ENCODE peak calls at places on chromosomes 1 and 21, in five cellular contexts. H is stomach, Z is sigmoid colon, R is tibial nerve, X is transverse colon. E is an unnamed sample.

GRCh38 chr21:38619865-38620513 is 121.7 kb upstream of the ERG start:
- DNase-seq in Z (no peak), X (no peak), R (peak; percentile 17), H (no peak), E (no peak)

GRCh38 chr1:220797553-220797952 is 10.8 kb downstream of the MTARC1 start:
- DNase-seq in H (no peak), R (no peak), Z (no peak), X (no peak), E (no peak)

GRCh38 chr1:111802110-111802509 is 46.4 kb downstream of the DDX20 start:
- DNase-seq in H (no peak), Z (no peak), X (no peak), R (no peak), E (no peak)

GRCh38 chr21:37874904-37875780 is 41.1 kb downstream of the KCNJ6 start:
- DNase-seq in Z (no peak), X (no peak), R (no peak), H (no peak), E (no peak)

GRCh38 chr21:36145259-36145658 is 10.4 kb downstream of the CBR3 start:
- DNase-seq in R (no peak), X (no peak), Z (no peak), H (no peak), E (no peak)

GRCh38 chr1:85952460-85952859 is 204.1 kb downstream of the COL24A1 start:
- DNase-seq in H (no peak), Z (no peak), X (no peak), R (no peak), E (no peak)

GRCh38 chr1:77905603-77906002 is 17.2 kb downstream of the NEXN start:
- DNase-seq in H (no peak), R (no peak), X (no peak), Z (no peak), E (no peak)

GRCh38 chr1:186325239-186325638 is 49.8 kb downstream of the TPR start:
- DNase-seq in H (no peak), R (no peak), X (no peak), Z (no peak), E (no peak)

GRCh38 chr1:3261007-3261968 is 192.3 kb downstream of the PRDM16 start:
- DNase-seq in R (no peak), X (no peak), Z (no peak), H (peak; percentile 83), E (no peak)

GRCh38 chr1:6832789-6833188 is 47.5 kb downstream of the CAMTA1 start:
- DNase-seq in Z (no peak), H (no peak), R (no peak), X (no peak), E (no peak)

GRCh38 chr1:180198186-180198585 is 31.9 kb upstream of the LHX4 start:
- DNase-seq in H (no peak), X (no peak), R (no peak), Z (no peak), E (no peak)

GRCh38 chr1:225250432-225250831 is 177.4 kb downstream of the LBR start:
- DNase-seq in Z (no peak), X (no peak), R (no peak), H (no peak), E (no peak)

GRCh38 chr1:2230781-2231666 is 2.9 kb downstream of the SKI start:
- DNase-seq in Z (no peak), H (no peak), R (no peak), X (peak; percentile 55), E (peak; percentile 76)

GRCh38 chr1:222331340-222331739 is 216.6 kb downstream of the HHIPL2 start:
- DNase-seq in X (no peak), H (no peak), Z (no peak), R (no peak), E (no peak)

GRCh38 chr21:17585875-17586450 is 26.7 kb downstream of the BTG3 start:
- DNase-seq in X (no peak), Z (no peak), H (no peak), R (peak; percentile 42), E (no peak)

GRCh38 chr1:58500036-58500435 is 46.5 kb downstream of the OMA1 start:
- DNase-seq in H (no peak), X (no peak), Z (no peak), R (no peak), E (no peak)

GRCh38 chr1:115530407-115530806 is 111.4 kb upstream of the VANGL1 start:
- DNase-seq in H (no peak), X (no peak), Z (no peak), R (no peak), E (no peak)

GRCh38 chr1:147516157-147516917 is 25.0 kb upstream of the BCL9 start:
- DNase-seq in X (no peak), R (no peak), H (no peak), Z (no peak), E (no peak)

GRCh38 chr21:38815060-38815405 is 9.3 kb downstream of the ETS2 start:
- DNase-seq in X (no peak), R (no peak), Z (no peak), H (no peak), E (no peak)

GRCh38 chr1:65946960-65947359 is 154.3 kb downstream of the PDE4B start:
- DNase-seq in Z (no peak), H (no peak), X (no peak), R (no peak), E (no peak)

GRCh38 chr1:84387480-84388163 is 10.7 kb upstream of the DNASE2B start:
- DNase-seq in H (no peak), R (no peak), Z (no peak), X (no peak), E (no peak)

GRCh38 chr21:38994014-38994413 is 188.3 kb downstream of the ETS2 start:
- DNase-seq in H (no peak), R (no peak), X (no peak), Z (no peak), E (no peak)

GRCh38 chr1:47438321-47439150 is 692 bp downstream of the FOXD2 start:
- DNase-seq in Z (no peak), H (no peak), R (no peak), X (peak; percentile 41), E (no peak)

GRCh38 chr1:113534130-113534817 is 144.0 kb downstream of the MAGI3 start:
- DNase-seq in R (no peak), Z (no peak), H (no peak), X (no peak), E (no peak)

GRCh38 chr1:58572691-58573090 is 4.4 kb downstream of the TACSTD2 start:
- DNase-seq in Z (no peak), R (no peak), H (peak; percentile 55), X (no peak), E (no peak)

GRCh38 chr1:206672844-206673758 is 11.6 kb upstream of the MAPKAPK2 start:
- DNase-seq in R (peak; percentile 25), X (no peak), H (no peak), Z (peak; percentile 27), E (no peak)

GRCh38 chr1:203140743-203141520 is 13.4 kb downstream of the ADORA1 start:
- DNase-seq in Z (no peak), H (no peak), X (no peak), R (no peak), E (no peak)

GRCh38 chr1:176858421-176858916 is 306.0 kb downstream of the ASTN1 start:
- DNase-seq in R (no peak), H (no peak), Z (no peak), X (no peak), E (no peak)

GRCh38 chr1:8247821-8248436 is 70.0 kb upstream of the SLC45A1 start:
- DNase-seq in H (no peak), Z (no peak), R (no peak), X (no peak), E (no peak)

GRCh38 chr21:34129971-34130597 is 56.7 kb downstream of the MRPS6 start:
- DNase-seq in Z (no peak), H (no peak), R (no peak), X (no peak), E (no peak)

GRCh38 chr21:34128124-34128523 is 54.7 kb downstream of the MRPS6 start:
- DNase-seq in Z (no peak), R (no peak), H (no peak), X (no peak), E (no peak)

GRCh38 chr21:34130598-34130985 is 57.2 kb downstream of the MRPS6 start:
- DNase-seq in H (no peak), X (no peak), Z (no peak), R (no peak), E (no peak)

GRCh38 chr21:34129039-34129891 is 55.9 kb downstream of the MRPS6 start:
- DNase-seq in Z (peak; percentile 85), H (peak; percentile 35), R (peak; percentile 38), X (peak; percentile 42), E (no peak)

DNA sequence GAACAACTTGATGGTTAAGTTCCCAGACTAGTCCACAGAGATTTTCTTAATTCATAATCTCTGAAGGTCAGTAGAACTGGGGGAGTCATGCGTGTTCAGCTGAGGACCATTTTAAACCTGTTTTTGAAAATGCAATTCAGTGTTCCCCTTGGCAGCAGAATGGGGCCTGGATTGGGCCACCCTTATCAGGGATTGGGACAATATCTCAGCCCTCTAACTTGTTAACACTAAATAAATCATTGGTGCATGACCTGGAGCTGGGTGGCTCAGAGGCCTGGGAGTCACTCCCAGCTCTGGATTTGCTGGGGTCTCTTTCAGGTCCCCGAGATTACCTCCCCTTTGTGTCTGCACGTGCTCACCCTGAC is 55.3 kb downstream of the MRPS6 start:
- DNase-seq in Z (no peak), X (no peak), R (no peak), H (no peak), E (no peak)
- H3K4me1 ChIP-seq in Z (peaks cover 86% of the 10 kb centered on the region), X (peaks cover 44% of the 10 kb centered on the region), R (peaks cover 44% of the 10 kb centered on the region), H (peaks cover 37% of the 10 kb centered on the region), E (peaks cover 50% of the 10 kb centered on the region)

GRCh38 chr1:18957532-18958295 is 1.2 kb upstream of the IFFO2 start:
- DNase-seq in R (no peak), X (no peak), H (no peak), Z (no peak), E (peak; percentile 61)
- TF ChIP-seq POLR2A in R (no peak), X (no peak), H (no peak), Z (no peak), E (no peak)

DNA sequence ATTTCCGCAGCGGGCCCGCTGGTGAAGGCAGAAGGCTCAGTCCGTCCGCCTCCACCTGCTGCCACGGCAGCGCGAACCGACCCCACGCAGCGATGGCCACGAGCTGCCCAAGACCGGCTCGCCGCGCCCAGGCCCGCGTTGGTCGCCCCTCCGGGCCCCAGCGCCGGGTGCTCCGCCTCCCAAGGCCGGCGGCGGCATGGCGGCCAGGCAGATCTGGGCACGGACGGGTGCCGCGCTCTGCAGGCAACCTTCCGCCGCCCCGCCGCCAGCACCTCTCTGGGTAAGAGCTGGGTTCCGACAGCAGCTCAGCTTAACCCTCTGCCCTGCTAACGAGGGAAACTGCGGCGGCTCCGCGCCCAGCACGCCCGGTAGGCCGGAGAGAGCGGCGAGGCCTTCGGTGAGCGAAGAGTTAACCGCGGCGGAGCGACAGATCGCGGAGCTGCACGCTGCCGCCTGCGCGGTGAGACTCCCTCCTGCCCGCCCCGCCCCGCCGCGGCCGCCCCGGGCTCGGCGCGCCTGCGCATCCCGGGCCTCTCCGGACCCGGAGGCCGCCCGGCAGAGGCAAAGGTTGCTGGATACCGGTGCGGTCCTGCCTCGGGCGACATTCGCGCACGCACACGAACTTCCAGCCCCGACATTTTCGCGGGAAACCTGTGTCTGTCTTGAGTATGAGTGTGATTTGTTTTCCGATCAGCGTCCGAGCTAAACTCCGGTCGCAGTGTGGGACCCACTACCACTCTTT is at the start of gene C1orf53:
- DNase-seq in X (peak; percentile 91), H (peak; percentile 89), R (peak; percentile 53), Z (peak; percentile 88), E (peak; percentile 84)
- TF ChIP-seq EP300 in X (no peak), H (no peak), R (no peak), Z (no peak), E (no peak)

DNA sequence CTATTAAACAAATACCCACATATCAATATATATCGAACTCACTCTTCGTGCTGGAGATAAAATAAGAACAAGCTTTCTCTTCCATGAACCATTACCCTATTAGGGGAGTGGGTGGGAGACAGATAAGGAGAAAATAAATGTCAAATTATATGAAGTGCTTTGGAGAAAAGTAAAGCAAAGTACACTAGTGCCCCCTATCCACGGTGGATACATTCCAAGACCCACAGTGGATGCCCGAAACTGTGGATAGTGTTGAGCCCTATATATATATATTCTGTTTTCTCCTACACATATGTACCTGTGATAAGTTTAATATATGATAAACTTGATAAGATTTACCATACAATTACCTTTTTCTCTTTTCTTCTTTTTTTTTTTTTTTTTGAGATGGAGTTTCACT is 54.6 kb downstream of the FH start:
- DNase-seq in Z (no peak), X (no peak), H (no peak), R (no peak), E (no peak)
- H3K4me1 ChIP-seq in Z (no peaks in the 10 kb centered on the region), X (no peaks in the 10 kb centered on the region), H (no peaks in the 10 kb centered on the region), R (no peaks in the 10 kb centered on the region), E (no peaks in the 10 kb centered on the region)

E was measured in suprapubic skin.